ENCODE peak calls at places on chromosomes 12 and 14, in seven cellular contexts. U, R, J, I, P, Q and O are unnamed samples.
A peak's percentile ranks its signal among the peaks of the same experiment; 100 is the strongest.

GRCh38 chr12:57085999-57086950 is 2.6 kb upstream of the NAB2 start:
- DNase-seq in U (peak; percentile 88), R (peak; percentile 52), J (no peak), I (no peak), P (peak; percentile 83), Q (peak; percentile 76), O (peak; percentile 90)

GRCh38 chr14:98900721-98901272 is 371.2 kb downstream of the BCL11B start:
- DNase-seq in U (no peak), R (no peak), J (no peak), I (no peak), P (no peak), Q (no peak), O (no peak)

GRCh38 chr14:32939254-32940065 is 781 bp downstream of the NPAS3 start:
- DNase-seq in U (peak; percentile 86), R (peak; percentile 62), J (peak; percentile 4), I (peak; percentile 88), P (peak; percentile 68), Q (peak; percentile 71), O (peak; percentile 84)

GRCh38 chr14:25049127-25049558 is 804 bp downstream of the STXBP6 start:
- DNase-seq in U (peak; percentile 40), R (peak; percentile 45), J (no peak), I (peak; percentile 71), P (no peak), Q (peak; percentile 5), O (peak; percentile 45)

GRCh38 chr14:99427632-99428315 is 52.9 kb downstream of the SETD3 start:
- DNase-seq in U (no peak), R (no peak), J (no peak), I (no peak), P (no peak), Q (no peak), O (no peak)

GRCh38 chr14:59325906-59326305 is 137.4 kb downstream of the DAAM1 start:
- DNase-seq in U (no peak), R (no peak), J (no peak), I (no peak), P (no peak), Q (no peak), O (no peak)

GRCh38 chr12:86249856-86250255 is 6.3 kb downstream of the MGAT4C start:
- DNase-seq in U (no peak), R (no peak), J (no peak), I (no peak), P (no peak), Q (peak; percentile 70), O (no peak)

GRCh38 chr12:86376052-86376451 is 119.9 kb upstream of the MGAT4C start:
- DNase-seq in U (no peak), R (no peak), J (no peak), I (no peak), P (no peak), Q (no peak), O (peak; percentile 64)

GRCh38 chr12:59005195-59005961 is 85.1 kb upstream of the LRIG3 start:
- DNase-seq in U (no peak), R (no peak), J (no peak), I (no peak), P (no peak), Q (peak; percentile 22), O (no peak)